ENCODE peak calls at places on chromosomes 13 and 19, in six cellular contexts. One of them, this sample, is unnamed.

GRCh38 chr13:78032132-78032531 is 113.5 kb upstream of the EDNRB start:
- DNase-seq in heart left ventricle: no peak
- DNase-seq in sciatic nerve: no peak
- DNase-seq in uterus: no peak
- DNase-seq in T1000: no peak
- DNase-seq in naive thymus-derived CD4-positive, alpha-beta T cell: no peak
- DNase-seq in this sample: no peak

GRCh38 chr13:33228645-33229445 is 56.7 kb downstream of the STARD13 start:
- DNase-seq in heart left ventricle: no peak
- DNase-seq in sciatic nerve: no peak
- DNase-seq in uterus: no peak
- DNase-seq in T1000: no peak
- DNase-seq in naive thymus-derived CD4-positive, alpha-beta T cell: no peak
- DNase-seq in this sample: no peak

GRCh38 chr19:41997121-41997850 is 3.3 kb upstream of the ATP1A3 start:
- DNase-seq in heart left ventricle: peak
- DNase-seq in sciatic nerve: no peak
- DNase-seq in uterus: no peak
- DNase-seq in T1000: no peak
- DNase-seq in naive thymus-derived CD4-positive, alpha-beta T cell: peak
- DNase-seq in this sample: no peak

GRCh38 chr19:584240-585001 is 5.3 kb upstream of the HCN2 start:
- DNase-seq in heart left ventricle: peak
- DNase-seq in sciatic nerve: no peak
- DNase-seq in uterus: peak
- DNase-seq in T1000: no peak
- DNase-seq in naive thymus-derived CD4-positive, alpha-beta T cell: peak
- DNase-seq in this sample: no peak

GRCh38 chr13:49584771-49585182 is 581 bp downstream of the RCBTB1 start:
- DNase-seq in heart left ventricle: no peak
- DNase-seq in sciatic nerve: no peak
- DNase-seq in uterus: no peak
- DNase-seq in T1000: no peak
- DNase-seq in naive thymus-derived CD4-positive, alpha-beta T cell: no peak
- DNase-seq in this sample: no peak

GRCh38 chr19:7471696-7472620 is 16.9 kb downstream of the PEX11G start:
- DNase-seq in heart left ventricle: no peak
- DNase-seq in sciatic nerve: no peak
- DNase-seq in uterus: no peak
- DNase-seq in T1000: no peak
- DNase-seq in naive thymus-derived CD4-positive, alpha-beta T cell: no peak
- DNase-seq in this sample: no peak

GRCh38 chr19:11887618-11888531 is at the start of gene ZNF69:
- DNase-seq in heart left ventricle: peak
- DNase-seq in sciatic nerve: peak
- DNase-seq in uterus: peak
- DNase-seq in T1000: peak
- DNase-seq in naive thymus-derived CD4-positive, alpha-beta T cell: peak
- DNase-seq in this sample: peak

GRCh38 chr19:8149261-8150094 is at the start of gene FBN3:
- DNase-seq in heart left ventricle: no peak
- DNase-seq in sciatic nerve: no peak
- DNase-seq in uterus: no peak
- DNase-seq in T1000: no peak
- DNase-seq in naive thymus-derived CD4-positive, alpha-beta T cell: no peak
- DNase-seq in this sample: no peak

GRCh38 chr19:8252922-8253589 is 43.9 kb downstream of the CERS4 start:
- DNase-seq in heart left ventricle: peak
- DNase-seq in sciatic nerve: peak
- DNase-seq in uterus: peak
- DNase-seq in T1000: peak
- DNase-seq in naive thymus-derived CD4-positive, alpha-beta T cell: peak
- DNase-seq in this sample: no peak

GRCh38 chr19:1016647-1017114 is 4.2 kb downstream of the TMEM259 start:
- DNase-seq in heart left ventricle: no peak
- DNase-seq in sciatic nerve: no peak
- DNase-seq in uterus: no peak
- DNase-seq in T1000: no peak
- DNase-seq in naive thymus-derived CD4-positive, alpha-beta T cell: no peak
- DNase-seq in this sample: no peak

GRCh38 chr19:4183967-4184717 is 1.7 kb downstream of the ANKRD24 start:
- DNase-seq in heart left ventricle: no peak
- DNase-seq in sciatic nerve: no peak
- DNase-seq in uterus: no peak
- DNase-seq in T1000: no peak
- DNase-seq in naive thymus-derived CD4-positive, alpha-beta T cell: no peak
- DNase-seq in this sample: no peak

GRCh38 chr13:65901723-65902122 is 1328.4 kb downstream of the PCDH9 start:
- DNase-seq in heart left ventricle: no peak
- DNase-seq in sciatic nerve: no peak
- DNase-seq in uterus: no peak
- DNase-seq in T1000: no peak
- DNase-seq in naive thymus-derived CD4-positive, alpha-beta T cell: no peak
- DNase-seq in this sample: no peak

GRCh38 chr19:49019242-49019932 is 2.5 kb upstream of the LHB start:
- DNase-seq in heart left ventricle: peak
- DNase-seq in sciatic nerve: peak
- DNase-seq in uterus: peak
- DNase-seq in T1000: no peak
- DNase-seq in naive thymus-derived CD4-positive, alpha-beta T cell: peak
- DNase-seq in this sample: no peak

GRCh38 chr13:78595819-78596700 is 7.3 kb downstream of the POU4F1 start:
- DNase-seq in heart left ventricle: no peak
- DNase-seq in sciatic nerve: no peak
- DNase-seq in uterus: no peak
- DNase-seq in T1000: no peak
- DNase-seq in naive thymus-derived CD4-positive, alpha-beta T cell: no peak
- DNase-seq in this sample: no peak

GRCh38 chr19:901216-902092 is 8.2 kb downstream of the RNU6-9 start:
- DNase-seq in heart left ventricle: no peak
- DNase-seq in sciatic nerve: no peak
- DNase-seq in uterus: no peak
- DNase-seq in T1000: no peak
- DNase-seq in naive thymus-derived CD4-positive, alpha-beta T cell: no peak
- DNase-seq in this sample: no peak

This sample was measured in iPS DF 19.7.